ENCODE peak calls at places on chromosomes 2 and 18, in five cellular contexts. Z is CD4-positive, alpha-beta T cell; T is T-helper 1 cell; O is activated T-cell treated with anti-CD3 and anti-CD28 coated beads for 24 hours; Y is Ammon's horn. E is an unnamed sample.

GRCh38 chr2:85222792-85223191 is 89.6 kb downstream of the TCF7L1 start:
- DNase-seq in Z (no peak), T (no peak), O (no peak), Y (no peak), E (no peak)

GRCh38 chr2:216829533-216829932 is 30.3 kb downstream of the TNP1 start:
- DNase-seq in Z (no peak), T (no peak), O (no peak), Y (no peak), E (peak; percentile 20)

GRCh38 chr2:128320609-128321420 is 2.1 kb upstream of the HS6ST1 start:
- DNase-seq in Z (peak; percentile 1), T (no peak), O (no peak), Y (no peak), E (no peak)

GRCh38 chr18:3747176-3747973 is 297.4 kb downstream of the TGIF1 start:
- DNase-seq in Z (no peak), T (no peak), O (no peak), Y (no peak), E (no peak)

GRCh38 chr2:37882036-37882435 is 43.1 kb upstream of the RMDN2 start:
- DNase-seq in Z (no peak), T (no peak), O (no peak), Y (no peak), E (no peak)

GRCh38 chr2:73075477-73076373 is 4.2 kb upstream of the SFXN5 start:
- DNase-seq in Z (no peak), T (no peak), O (no peak), Y (peak; percentile 86), E (peak; percentile 96)

GRCh38 chr2:100484390-100484789 is 14.1 kb downstream of the NMS start:
- DNase-seq in Z (no peak), T (no peak), O (no peak), Y (no peak), E (no peak)

GRCh38 chr18:44036500-44036899 is 644.2 kb upstream of the SETBP1 start:
- DNase-seq in Z (no peak), T (no peak), O (no peak), Y (peak; percentile 21), E (no peak)

GRCh38 chr2:235724964-235725603 is 231.2 kb downstream of the AGAP1 start:
- DNase-seq in Z (no peak), T (no peak), O (no peak), Y (peak; percentile 88), E (peak; percentile 55)

GRCh38 chr2:38370664-38371063 is 6.4 kb downstream of the ATL2 start:
- DNase-seq in Z (no peak), T (no peak), O (no peak), Y (no peak), E (no peak)

GRCh38 chr2:96159084-96159830 is 14.0 kb upstream of the DUSP2 start:
- DNase-seq in Z (peak; percentile 54), T (no peak), O (no peak), Y (no peak), E (no peak)

GRCh38 chr18:48894799-48895346 is 55.9 kb downstream of the SMAD7 start:
- DNase-seq in Z (no peak), T (no peak), O (no peak), Y (no peak), E (no peak)

GRCh38 chr2:55771612-55772011 is 78.0 kb upstream of the PNPT1 start:
- DNase-seq in Z (no peak), T (no peak), O (no peak), Y (no peak), E (no peak)

GRCh38 chr2:23636412-23636811 is 251.4 kb downstream of the KLHL29 start:
- DNase-seq in Z (no peak), T (no peak), O (no peak), Y (no peak), E (peak; percentile 27)

GRCh38 chr18:28034567-28034966 is 142.4 kb downstream of the CDH2 start:
- DNase-seq in Z (no peak), T (no peak), O (no peak), Y (no peak), E (no peak)